ENCODE peak calls at places on chromosomes 13 and 19, in nine cellular contexts. Z is sigmoid colon, J is tibial nerve, T is esophagus squamous epithelium, E is transverse colon, A is body of pancreas, N is Peyer's patch, Q is heart left ventricle, L is right lobe of liver. M is an unnamed sample.

GRCh38 chr19:5339950-5340636 is 519 bp downstream of the PTPRS start:
- DNase-seq in Q (no peak), L (peak), N (no peak), J (no peak), E (no peak), T (no peak), A (peak), Z (no peak), M (peak)

GRCh38 chr19:46603752-46604241 is 2.7 kb downstream of the CALM3 start:
- DNase-seq in N (no peak), Z (peak), J (no peak), T (no peak), E (no peak), A (no peak), Q (no peak), L (no peak), M (peak)

GRCh38 chr19:10762656-10763055 is 44.8 kb downstream of the DNM2 start:
- DNase-seq in N (peak), Z (no peak), L (no peak), J (no peak), E (peak), Q (peak), A (no peak), T (no peak), M (no peak)

GRCh38 chr13:114050536-114051450 is 76.9 kb upstream of the C13orf46 start:
- DNase-seq in Q (no peak), L (no peak), Z (no peak), N (no peak), J (no peak), E (no peak), T (no peak), A (no peak), M (no peak)

GRCh38 chr13:32737111-32737571 is 150.9 kb downstream of the PDS5B start:
- DNase-seq in Q (no peak), L (no peak), A (no peak), Z (no peak), T (no peak), J (no peak), E (no peak), N (no peak), M (no peak)

GRCh38 chr19:55678121-55678671 is 3.2 kb downstream of the EPN1 start:
- DNase-seq in Q (no peak), E (peak), Z (no peak), J (peak), A (no peak), N (no peak), T (peak), L (no peak), M (peak)

GRCh38 chr13:105655046-105655445 is 880.4 kb downstream of the EFNB2 start:
- DNase-seq in Q (no peak), L (no peak), A (no peak), T (no peak), N (no peak), J (no peak), Z (no peak), E (no peak), M (no peak)

GRCh38 chr13:59531571-59532091 is 632.1 kb downstream of the DIAPH3 start:
- DNase-seq in Z (peak), E (peak), N (no peak), T (peak), Q (peak), L (peak), A (peak), J (peak), M (peak)

GRCh38 chr13:66210677-66211076 is 1019.5 kb downstream of the PCDH9 start:
- DNase-seq in J (no peak), N (no peak), T (no peak), A (no peak), E (no peak), L (no peak), Q (no peak), Z (no peak), M (peak)

GRCh38 chr13:45737571-45738002 is 35.5 kb downstream of the CBY2 start:
- DNase-seq in E (no peak), L (no peak), J (no peak), A (no peak), Z (no peak), Q (no peak), N (no peak), T (no peak), M (peak)

GRCh38 chr19:18809149-18809978 is 18.3 kb upstream of the COMP start:
- DNase-seq in Z (peak), A (peak), E (peak), T (no peak), L (no peak), N (no peak), Q (no peak), J (peak), M (peak)

GRCh38 chr13:102400619-102401125 is 1.2 kb downstream of the FGF14 start:
- DNase-seq in L (peak), N (no peak), E (no peak), J (no peak), A (peak), T (no peak), Q (peak), Z (no peak), M (no peak)

GRCh38 chr19:16121967-16122366 is 10.3 kb downstream of the RAB8A start:
- DNase-seq in N (no peak), L (no peak), J (no peak), E (no peak), A (no peak), T (no peak), Z (no peak), Q (no peak), M (no peak)

GRCh38 chr19:11363881-11364280 is 8.6 kb downstream of the PLPPR2 start:
- DNase-seq in J (no peak), T (no peak), E (no peak), Q (no peak), Z (no peak), L (no peak), A (no peak), N (no peak), M (no peak)

GRCh38 chr13:85408415-85408814 is 390.8 kb downstream of the SLITRK6 start:
- DNase-seq in T (no peak), Q (no peak), A (no peak), E (no peak), J (no peak), L (no peak), N (no peak), Z (no peak), M (no peak)

GRCh38 chr13:78317030-78317429 is 286.3 kb downstream of the POU4F1 start:
- DNase-seq in N (no peak), J (no peak), E (no peak), Q (no peak), T (no peak), L (no peak), A (no peak), Z (no peak), M (peak)

GRCh38 chr19:55809381-55810058 is 22.3 kb downstream of the NLRP11 start:
- DNase-seq in Z (peak), A (peak), J (peak), T (peak), E (peak), L (peak), Q (peak), N (peak), M (peak)

GRCh38 chr13:34942732-34943674 is 933 bp downstream of the NBEA start:
- DNase-seq in E (peak), Q (peak), J (no peak), N (peak), Z (peak), L (peak), T (no peak), A (peak), M (no peak)

GRCh38 chr13:113448885-113449692 is 4.2 kb downstream of the ADPRHL1 start:
- DNase-seq in T (no peak), A (peak), L (no peak), E (peak), Q (no peak), N (peak), J (peak), Z (peak), M (peak)

GRCh38 chr19:16001481-16002312 is 52.9 kb downstream of the OR10H4 start:
- DNase-seq in J (peak), A (peak), T (no peak), E (peak), N (peak), L (no peak), Q (no peak), Z (no peak), M (peak)

GRCh38 chr19:34217952-34218817 is 36.2 kb upstream of the GARRE1 start:
- DNase-seq in A (peak), J (peak), L (no peak), Q (no peak), Z (no peak), E (peak), N (no peak), T (no peak), M (peak)

GRCh38 chr19:46714523-46715106 is 2.3 kb downstream of the PRKD2 start:
- DNase-seq in J (no peak), E (no peak), L (no peak), Z (no peak), Q (no peak), T (no peak), N (no peak), A (no peak), M (no peak)

GRCh38 chr13:73403362-73404150 is 344.8 kb downstream of the KLF5 start:
- DNase-seq in Q (no peak), A (no peak), L (no peak), N (no peak), E (no peak), Z (no peak), T (no peak), J (no peak), M (no peak)

GRCh38 chr13:75579529-75579928 is 29.9 kb downstream of the UCHL3 start:
- DNase-seq in Z (no peak), A (no peak), E (no peak), N (no peak), L (no peak), T (no peak), Q (no peak), J (no peak), M (no peak)

GRCh38 chr13:32212420-32212819 is 102.7 kb downstream of the ZAR1L start:
- DNase-seq in Z (no peak), J (no peak), Q (no peak), L (no peak), E (no peak), N (no peak), A (no peak), T (no peak), M (no peak)

GRCh38 chr13:40595693-40596092 is 70.7 kb downstream of the FOXO1 start:
- DNase-seq in A (no peak), Q (no peak), J (no peak), N (no peak), Z (no peak), T (no peak), E (no peak), L (no peak), M (no peak)

GRCh38 chr13:39385621-39386231 is 217.3 kb downstream of the LHFPL6 start:
- DNase-seq in E (no peak), Z (no peak), Q (no peak), J (no peak), A (no peak), N (no peak), T (no peak), L (no peak), M (no peak)

GRCh38 chr19:44643605-44644390 is at the start of gene PVR:
- DNase-seq in J (no peak), Q (peak), Z (peak), L (peak), T (no peak), E (peak), A (peak), N (peak), M (peak)

GRCh38 chr13:44746690-44747089 is 170.6 kb upstream of the TSC22D1 start:
- DNase-seq in Q (no peak), L (no peak), N (no peak), A (no peak), J (no peak), Z (no peak), E (no peak), T (no peak), M (no peak)

GRCh38 chr19:46040125-46040524 is 677 bp downstream of the IGFL4 start:
- DNase-seq in J (no peak), E (no peak), L (no peak), Q (no peak), Z (no peak), T (no peak), A (no peak), N (no peak), M (no peak)

GRCh38 chr13:101416181-101417042 is at the start of gene NALCN:
- DNase-seq in E (no peak), L (peak), Z (no peak), T (no peak), N (no peak), A (peak), J (no peak), Q (peak), M (no peak)

GRCh38 chr19:38009650-38010229 is 102.7 kb downstream of the SIPA1L3 start:
- DNase-seq in A (no peak), Z (no peak), Q (no peak), E (no peak), L (no peak), T (no peak), J (no peak), N (no peak), M (no peak)

GRCh38 chr13:80151016-80151415 is 189.9 kb downstream of the SPRY2 start:
- DNase-seq in N (no peak), A (no peak), Z (no peak), T (no peak), E (no peak), Q (no peak), J (no peak), L (no peak), M (no peak)

GRCh38 chr19:15934332-15935078 is at the start of gene CYP4F11:
- DNase-seq in A (peak), Z (no peak), L (peak), J (peak), T (no peak), Q (peak), E (peak), N (peak), M (peak)

GRCh38 chr13:33707449-33707848 is 110.5 kb upstream of the RFC3 start:
- DNase-seq in L (no peak), T (no peak), Z (no peak), J (no peak), E (no peak), A (no peak), Q (no peak), N (no peak), M (no peak)

GRCh38 chr19:36488816-36489138 is 584 bp downstream of the ZNF566 start:
- DNase-seq in L (no peak), T (no peak), N (no peak), E (no peak), J (no peak), Z (no peak), Q (peak), A (peak), M (peak)

GRCh38 chr13:20616059-20616797 is 49.3 kb downstream of the IFT88 start:
- DNase-seq in E (no peak), N (no peak), J (no peak), Z (no peak), T (no peak), L (no peak), Q (no peak), A (no peak), M (no peak)

GRCh38 chr13:112057434-112057735 is 9.6 kb upstream of the SOX1 start:
- DNase-seq in Q (no peak), A (no peak), Z (no peak), J (no peak), E (no peak), N (no peak), T (no peak), L (no peak), M (no peak)
- TF ChIP-seq CTCF in Q (no peak), A (no peak), Z (no peak), J (no peak), E (no peak), N (no peak), T (no peak), L (no peak), M (no peak)

GRCh38 chr19:50818859-50819472 is 4.6 kb downstream of the KLK1 start:
- DNase-seq in N (no peak), L (no peak), Z (no peak), T (no peak), A (peak), E (no peak), J (no peak), Q (no peak), M (no peak)

GRCh38 chr19:50820086-50820485 is 3.5 kb downstream of the KLK1 start:
- DNase-seq in A (peak), Q (no peak), Z (no peak), E (peak), N (peak), T (no peak), J (no peak), L (no peak), M (no peak)

GRCh38 chr19:50820549-50821247 is 2.9 kb downstream of the KLK1 start:
- DNase-seq in Q (no peak), Z (no peak), L (no peak), E (peak), J (no peak), A (peak), T (no peak), N (peak), M (peak)

GRCh38 chr19:50819636-50820035 is 4.0 kb downstream of the KLK1 start:
- DNase-seq in L (no peak), N (no peak), J (no peak), A (peak), Z (no peak), E (no peak), T (no peak), Q (no peak), M (no peak)

GRCh38 chr19:50817941-50818858 is 5.4 kb downstream of the KLK1 start:
- DNase-seq in A (peak), Q (peak), E (peak), L (no peak), T (no peak), Z (no peak), J (no peak), N (peak), M (peak)
- TF ChIP-seq POLR2A in A (no peak), Q (no peak), E (peak), L (no peak), T (no peak), Z (no peak), J (no peak), N (peak), M (no peak)

DNA sequence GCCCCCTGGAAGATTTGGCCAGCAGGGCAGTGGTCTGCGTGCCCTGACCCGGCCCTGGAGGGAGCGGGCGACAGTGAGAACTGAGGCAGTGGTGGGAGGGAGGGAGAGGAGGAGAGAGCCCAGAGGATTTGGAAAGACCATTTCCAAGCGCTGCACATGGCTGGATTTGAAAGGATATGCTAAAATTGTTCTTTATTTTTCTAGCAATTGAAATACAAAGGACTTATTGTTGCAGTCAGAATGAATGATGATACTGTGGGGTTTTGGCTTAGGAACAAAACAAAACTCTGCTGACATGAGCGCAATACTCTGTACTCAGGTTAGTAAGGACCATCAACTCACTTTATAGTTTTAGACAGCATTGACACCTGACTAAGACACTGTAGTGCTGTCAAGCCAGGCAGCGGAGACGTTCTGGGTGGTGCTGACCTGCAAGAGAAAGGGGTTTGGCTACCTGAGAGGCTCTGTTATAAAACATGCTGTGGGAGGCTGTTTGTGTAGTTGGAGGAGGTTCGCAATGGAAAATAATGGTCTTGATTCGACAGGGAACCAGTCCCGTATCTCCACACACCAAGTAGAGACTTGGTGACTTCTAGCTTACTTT is 69.6 kb downstream of the TNFRSF19 start:
- DNase-seq in E (no peak), T (no peak), L (no peak), A (no peak), N (no peak), Q (no peak), J (no peak), Z (no peak), M (no peak)
- TF ChIP-seq CTCF in E (no peak), T (no peak), L (no peak), A (no peak), N (no peak), Q (no peak), J (no peak), Z (no peak), M (no peak)

GRCh38 chr19:49866933-49867782 is at the start of gene PNKP:
- DNase-seq in E (peak), T (peak), N (peak), J (peak), Q (peak), A (peak), L (peak), Z (peak), M (peak)
- TF ChIP-seq POLR2A in E (peak), T (peak), N (peak), J (no peak), Q (no peak), A (peak), L (peak), Z (peak), M (peak)

GRCh38 chr19:39858541-39858940 is 12.4 kb upstream of the FBL start:
- DNase-seq in Q (no peak), N (no peak), L (no peak), A (no peak), Z (peak), J (no peak), E (peak), T (no peak), M (no peak)
- TF ChIP-seq CTCF in Q (no peak), N (no peak), L (no peak), A (no peak), Z (no peak), J (no peak), E (no peak), T (no peak), M (no peak)

DNA sequence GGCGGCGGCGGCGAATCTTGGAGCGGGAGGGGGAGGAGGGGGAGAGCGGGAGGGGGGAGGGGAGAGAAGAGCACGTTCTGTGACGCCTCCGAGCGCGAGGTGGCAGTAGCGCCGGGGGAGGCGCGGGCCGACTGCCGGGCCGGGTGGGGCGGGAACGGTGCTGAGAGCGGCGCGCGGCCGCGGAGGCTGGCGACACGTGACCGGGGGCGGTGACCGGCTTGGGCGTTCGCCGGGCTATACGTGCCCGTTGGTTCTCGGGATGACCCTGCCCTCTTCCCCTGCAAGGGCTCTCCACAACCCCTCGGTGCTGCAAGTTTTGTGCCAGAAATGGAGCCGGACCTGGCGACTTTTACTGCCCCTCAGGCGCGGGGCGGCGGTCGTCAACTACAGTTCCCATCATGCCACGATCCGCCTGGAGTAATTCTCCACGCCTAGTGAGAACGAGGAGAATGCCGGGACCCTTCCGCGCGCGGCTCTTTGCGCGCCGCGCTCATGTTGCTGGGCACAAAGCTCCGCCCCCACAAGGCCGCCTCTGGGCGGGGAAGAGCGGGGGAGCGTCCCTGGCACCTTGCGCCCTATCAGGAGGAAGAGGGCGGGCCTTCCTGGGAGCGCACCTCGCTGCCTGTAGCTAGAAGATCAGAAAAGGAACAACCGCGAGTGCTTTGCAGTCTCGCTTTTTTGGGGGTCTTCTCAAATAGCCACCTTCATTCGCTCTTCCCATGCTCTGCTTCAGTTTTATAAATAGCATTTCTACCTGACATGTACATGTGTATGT is at the start of gene KPNA3:
- DNase-seq in A (peak), Q (peak), Z (peak), J (peak), E (peak), L (peak), T (peak), N (peak), M (peak)
- TF ChIP-seq POLR2A in A (peak), Q (no peak), Z (no peak), J (peak), E (peak), L (peak), T (peak), N (peak), M (peak)

M was measured in NB4.